ENCODE peak calls at places on chromosomes 6 and 20, in four cellular contexts. U is left ventricle myocardium inferior, P is GM23248, F is spleen. Z is an unnamed sample. For H3K36me3 and H3K4me1, the result is how much of the 10 kb centered on the place peaks cover.

GRCh38 chr6:12363651-12364381 is 73.7 kb downstream of the EDN1 start:
- DNase-seq in U (no peak), P (no peak), F (peak), Z (no peak)

GRCh38 chr6:48068326-48069191 is 42.4 kb downstream of the PTCHD4 start:
- DNase-seq in U (no peak), P (peak), F (peak), Z (no peak)

GRCh38 chr6:39901670-39902069 is 32.6 kb downstream of the MOCS1 start:
- DNase-seq in U (no peak), P (no peak), F (peak), Z (no peak)

GRCh38 chr6:167839755-167840154 is 13.0 kb downstream of the AFDN start:
- DNase-seq in U (no peak), P (no peak), F (peak), Z (no peak)

GRCh38 chr20:18588554-18589043 is 745 bp downstream of the DTD1 start:
- DNase-seq in U (no peak), P (no peak), F (peak), Z (no peak)

GRCh38 chr6:114304304-114304887 is 38.4 kb downstream of the HS3ST5 start:
- DNase-seq in U (no peak), P (peak), F (no peak), Z (no peak)

GRCh38 chr20:58344741-58345140 is 35.2 kb downstream of the RAB22A start:
- DNase-seq in U (no peak), P (peak), F (no peak), Z (no peak)

GRCh38 chr20:2749343-2749950 is 51.0 kb downstream of the CPXM1 start:
- DNase-seq in U (no peak), P (no peak), F (peak), Z (no peak)

GRCh38 chr20:10653593-10654288 is 20.1 kb downstream of the JAG1 start:
- DNase-seq in U (no peak), P (peak), F (no peak), Z (no peak)

GRCh38 chr6:32945953-32946352 is 5.1 kb upstream of the HLA-DMB start:
- DNase-seq in U (no peak), P (no peak), F (no peak), Z (no peak)

GRCh38 chr6:54776891-54777290 is 69.7 kb upstream of the FAM83B start:
- DNase-seq in U (no peak), P (no peak), F (no peak), Z (no peak)

GRCh38 chr6:138586638-138587037 is 87.3 kb upstream of the NHSL1 start:
- DNase-seq in U (no peak), P (no peak), F (no peak), Z (no peak)

GRCh38 chr6:7119272-7119801 is 11.6 kb downstream of the RREB1 start:
- DNase-seq in U (no peak), P (no peak), F (no peak), Z (no peak)

GRCh38 chr20:58421497-58421850 is 32.4 kb downstream of the VAPB start:
- DNase-seq in U (no peak), P (no peak), F (no peak), Z (no peak)

GRCh38 chr6:37738216-37738615 is 40.5 kb upstream of the MDGA1 start:
- DNase-seq in U (no peak), P (no peak), F (no peak), Z (no peak)

GRCh38 chr6:57278570-57278969 is 38.9 kb upstream of the PRIM2 start:
- DNase-seq in U (no peak), P (no peak), F (no peak), Z (no peak)

GRCh38 chr20:32387262-32387661 is 29.1 kb downstream of the ASXL1 start:
- DNase-seq in U (no peak), P (peak), F (no peak), Z (no peak)

GRCh38 chr6:126204598-126204997 is 135.3 kb upstream of the CENPW start:
- DNase-seq in U (no peak), P (no peak), F (no peak), Z (no peak)

GRCh38 chr6:167565884-167566491 is 241.1 kb downstream of the TTLL2 start:
- DNase-seq in U (peak), P (no peak), F (peak), Z (no peak)

GRCh38 chr6:131651782-131652181 is 14.7 kb downstream of the ENPP3 start:
- DNase-seq in U (no peak), P (no peak), F (no peak), Z (no peak)

GRCh38 chr20:54938707-54939106 is 463.3 kb downstream of the DOK5 start:
- DNase-seq in U (no peak), P (no peak), F (no peak), Z (no peak)

GRCh38 chr20:45951474-45951873 is 17.0 kb downstream of the PCIF1 start:
- DNase-seq in U (no peak), P (no peak), F (no peak), Z (no peak)
- H3K36me3 ChIP-seq in U (half or more), P (under half), F (half or more), Z (half or more)

DNA sequence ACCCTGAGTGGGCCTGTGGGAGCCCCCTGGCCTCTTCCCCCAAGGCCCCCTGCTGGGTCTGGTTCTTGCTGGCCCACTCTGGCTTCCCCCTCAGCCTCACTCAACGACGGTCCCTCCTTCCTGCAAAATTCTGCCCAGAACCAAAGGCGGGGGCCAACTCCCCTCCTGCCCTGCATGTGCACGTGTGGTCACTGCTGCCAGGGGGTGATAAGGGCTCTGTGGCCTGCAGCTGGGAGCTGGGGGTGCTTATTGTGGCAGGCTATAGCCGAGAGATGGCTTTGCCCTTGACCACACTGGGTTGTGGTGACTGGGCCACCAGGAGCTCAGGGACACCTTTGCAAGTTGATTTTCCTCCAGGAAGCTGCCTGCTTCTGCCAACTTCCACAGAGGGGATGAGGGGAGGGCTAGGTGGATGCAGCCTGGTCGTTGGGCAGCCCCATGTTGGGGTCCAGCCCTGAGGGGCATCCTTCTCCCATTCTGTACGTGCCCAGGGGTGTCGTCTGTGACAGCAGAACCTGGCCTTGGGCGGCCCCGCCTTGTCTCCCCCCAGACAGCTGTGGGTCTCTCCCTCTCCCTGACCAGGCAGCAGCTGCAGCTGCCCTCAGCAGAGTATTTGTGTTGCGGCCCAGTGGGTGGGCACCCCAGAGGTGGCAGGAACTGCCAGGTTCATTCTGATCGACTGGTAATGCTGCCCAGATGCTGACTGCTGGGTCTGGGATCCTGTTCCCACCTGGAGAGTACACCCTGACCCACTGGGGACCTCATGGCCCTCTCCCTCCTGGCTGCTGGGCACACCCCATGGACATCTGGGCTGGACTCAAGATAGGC is 5.6 kb downstream of the TCEA2 start:
- DNase-seq in U (no peak), P (no peak), F (no peak), Z (no peak)
- H3K4me1 ChIP-seq in U (under half), P (under half), F (under half), Z (under half)

DNA sequence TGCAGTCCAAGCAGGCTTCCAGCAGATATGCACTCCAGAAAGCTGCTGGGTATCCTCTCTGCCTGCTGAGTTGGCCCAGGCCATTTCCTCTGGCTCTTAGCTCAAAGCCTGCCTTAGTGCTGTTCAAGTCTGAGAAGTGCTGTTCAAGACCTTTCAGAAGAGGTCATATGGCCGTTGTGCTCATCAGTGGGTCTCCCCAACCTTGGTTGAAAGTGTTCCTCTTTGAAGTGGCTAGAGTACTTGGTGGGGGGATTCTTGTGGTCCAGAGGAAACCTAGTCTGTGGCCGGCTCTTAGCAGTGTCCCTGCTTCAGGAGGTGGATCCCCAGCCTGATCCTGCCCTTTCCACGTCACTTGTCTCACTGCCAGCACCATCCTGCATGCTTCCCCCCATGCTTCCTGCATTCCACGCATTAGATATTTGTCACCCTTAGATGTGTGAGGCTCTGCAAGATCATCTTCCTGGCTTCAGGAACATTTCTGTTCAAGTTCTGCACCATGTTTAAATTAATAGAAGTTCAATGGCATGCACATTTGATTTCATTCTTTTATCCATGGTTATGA is 105.0 kb downstream of the FIG4 start:
- DNase-seq in U (no peak), P (peak), F (no peak), Z (no peak)
- H3K36me3 ChIP-seq in U (under half), P (under half), F (half or more), Z (under half)

DNA sequence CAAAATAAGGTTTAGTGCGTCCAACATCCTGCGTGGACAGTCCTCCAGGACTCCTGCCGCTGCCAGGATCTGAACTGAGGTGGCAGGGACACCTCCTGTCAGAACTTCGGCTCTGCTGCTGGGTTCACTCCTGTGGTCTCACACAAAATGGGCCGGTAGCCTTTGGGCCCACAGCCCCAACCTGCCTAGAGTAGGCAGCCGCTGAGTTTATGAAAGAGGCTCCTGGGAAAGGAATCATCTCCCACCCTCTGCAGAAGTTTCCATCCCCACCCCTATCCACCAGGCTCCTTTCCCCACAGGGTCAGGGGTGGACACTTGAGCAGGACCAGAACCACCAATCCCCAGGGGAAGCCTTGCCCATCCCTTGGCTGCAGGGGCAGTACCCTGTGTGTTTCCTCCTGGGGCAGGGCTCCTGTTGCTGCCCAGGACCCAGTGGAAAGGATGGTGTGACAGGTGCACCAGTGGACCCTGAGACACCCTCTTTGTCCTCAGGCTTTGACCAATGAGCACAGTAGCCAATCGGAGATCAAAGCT is 2.1 kb upstream of the ABHD16B start:
- DNase-seq in U (no peak), P (no peak), F (no peak), Z (no peak)
- H3K4me1 ChIP-seq in U (half or more), P (under half), F (half or more), Z (under half)

GRCh38 chr20:34532320-34532719 is 16.1 kb downstream of the DYNLRB1 start:
- DNase-seq in U (no peak), P (no peak), F (peak), Z (no peak)

GRCh38 chr20:34530342-34530741 is 14.1 kb downstream of the DYNLRB1 start:
- DNase-seq in U (no peak), P (no peak), F (peak), Z (no peak)

GRCh38 chr20:34528921-34529297 is 12.7 kb downstream of the DYNLRB1 start:
- DNase-seq in U (peak), P (peak), F (peak), Z (no peak)

GRCh38 chr20:34531608-34532265 is 15.5 kb downstream of the DYNLRB1 start:
- DNase-seq in U (no peak), P (no peak), F (no peak), Z (no peak)

GRCh38 chr20:34529742-34530141 is 13.5 kb downstream of the DYNLRB1 start:
- DNase-seq in U (no peak), P (no peak), F (peak), Z (no peak)
- H3K36me3 ChIP-seq in U (half or more), P (under half), F (half or more), Z (half or more)

GRCh38 chr20:48819813-48820648 is 7.8 kb downstream of the PREX1 start:
- DNase-seq in U (no peak), P (no peak), F (peak), Z (no peak)
- H3K4me1 ChIP-seq in U (half or more), P (under half), F (half or more), Z (under half)

DNA sequence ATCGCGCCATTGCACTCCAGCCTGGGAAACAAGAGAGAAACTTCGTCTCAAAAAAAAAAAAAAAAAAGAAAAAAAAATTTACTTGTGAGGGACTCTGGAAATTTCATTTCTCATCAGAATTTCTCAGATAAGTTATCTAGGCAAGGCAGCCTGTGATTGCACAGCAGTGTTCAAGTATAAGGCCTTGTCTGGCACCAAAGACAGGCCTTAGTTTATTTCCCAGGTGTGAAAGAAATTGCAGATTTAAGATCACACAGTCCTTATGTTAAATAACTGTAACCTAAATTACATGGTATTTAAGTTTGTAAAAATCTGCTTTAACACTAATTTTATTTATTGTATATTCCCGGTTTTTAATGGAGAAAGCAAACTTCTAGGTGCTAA is 34.8 kb downstream of the HFE start:
- DNase-seq in U (no peak), P (no peak), F (no peak), Z (no peak)
- H3K36me3 ChIP-seq in U (under half), P (under half), F (under half), Z (under half)

DNA sequence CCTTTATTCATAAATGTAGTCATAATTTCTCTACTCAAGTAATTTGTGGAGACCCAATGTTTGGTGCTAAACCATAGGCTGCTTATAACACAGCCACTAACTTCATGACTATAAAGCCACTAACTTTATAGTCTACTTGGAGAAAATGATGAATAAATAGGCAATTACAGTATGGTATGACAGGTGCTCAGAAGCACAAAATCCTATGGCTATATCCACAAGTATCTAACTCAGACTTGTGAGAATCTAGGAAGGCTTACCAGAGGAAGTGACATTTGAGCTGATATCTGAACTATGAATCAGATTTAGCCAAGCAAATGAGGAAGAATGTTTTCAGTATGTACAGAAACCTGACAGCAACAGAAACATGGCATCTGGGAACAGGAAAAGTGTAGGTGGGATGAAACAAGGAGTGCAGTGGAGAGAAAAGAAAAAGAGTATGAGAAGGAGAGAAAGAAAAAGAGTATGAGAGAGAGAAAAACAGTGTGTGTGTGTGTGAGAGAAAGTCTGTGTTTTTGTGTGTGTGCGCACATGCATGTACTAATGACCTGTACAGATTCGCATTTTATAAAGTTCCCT is 59.9 kb downstream of the REV3L start:
- DNase-seq in U (no peak), P (peak), F (no peak), Z (no peak)
- H3K4me1 ChIP-seq in U (half or more), P (half or more), F (under half), Z (under half)

DNA sequence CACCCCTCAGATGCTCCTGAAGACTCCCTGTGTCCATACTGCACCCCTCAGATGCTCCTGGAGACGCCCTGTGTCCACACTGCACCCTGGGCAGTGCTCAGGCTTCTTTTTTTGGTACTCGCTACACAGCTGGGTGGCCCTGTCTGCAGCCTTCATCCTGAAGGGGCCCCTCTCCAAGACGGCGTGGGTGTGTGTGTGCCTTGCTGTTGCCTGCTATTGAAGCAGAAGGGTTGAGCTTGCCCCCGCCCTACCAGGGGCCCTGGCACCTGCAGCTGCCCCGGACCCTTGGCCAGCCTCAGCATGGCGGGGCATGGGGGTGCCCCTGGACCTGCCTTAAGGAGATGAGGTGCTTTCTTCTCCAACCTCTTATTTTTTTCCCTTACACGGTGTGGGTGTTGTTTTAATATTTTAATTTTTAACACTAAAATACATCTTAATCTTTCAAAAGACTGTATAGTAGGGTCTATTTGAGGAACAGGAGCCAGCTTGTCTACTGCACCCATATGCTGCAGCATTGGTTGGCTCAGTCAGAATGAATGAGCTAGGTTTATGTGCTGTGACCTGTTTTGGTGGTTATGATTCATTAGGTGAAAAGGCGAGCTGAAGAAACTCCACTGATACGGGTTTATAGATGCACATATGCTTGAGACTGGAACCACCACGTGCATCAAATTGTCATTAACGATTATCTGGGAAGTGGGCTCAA is 135.9 kb downstream of the AGPAT4 start:
- DNase-seq in U (no peak), P (peak), F (no peak), Z (no peak)
- H3K36me3 ChIP-seq in U (under half), P (under half), F (half or more), Z (under half)

GRCh38 chr6:155256122-155256795 is 7.6 kb upstream of the CLDN20 start:
- DNase-seq in U (no peak), P (no peak), F (no peak), Z (no peak)
- H3K4me1 ChIP-seq in U (under half), P (under half), F (under half), Z (under half)

Z was measured in HAP-1.